ENCODE peak calls at places on chromosomes 11 and 22, in six cellular contexts. One of them, this sample, is unnamed.

GRCh38 chr11:77087723-77088225 is 14.9 kb upstream of the OMP start:
- DNase-seq in HCT116: no peak
- DNase-seq in stimulated activated CD4-positive, alpha-beta T cell treated with anti-CD3 and anti-CD28 coated beads, Interleukin-4, amount 100 ng/mL, for 48 hours: no peak
- DNase-seq in posterior vena cava: peak
- DNase-seq in LoVo: no peak
- DNase-seq in activated naive CD4-positive, alpha-beta T cell: no peak
- DNase-seq in this sample: no peak

GRCh38 chr11:101401245-101401644 is 182.6 kb downstream of the TRPC6 start:
- DNase-seq in HCT116: no peak
- DNase-seq in stimulated activated CD4-positive, alpha-beta T cell treated with anti-CD3 and anti-CD28 coated beads, Interleukin-4, amount 100 ng/mL, for 48 hours: no peak
- DNase-seq in posterior vena cava: no peak
- DNase-seq in LoVo: no peak
- DNase-seq in activated naive CD4-positive, alpha-beta T cell: no peak
- DNase-seq in this sample: no peak

GRCh38 chr22:30575011-30575671 is 676 bp upstream of the GAL3ST1 start:
- DNase-seq in HCT116: no peak
- DNase-seq in stimulated activated CD4-positive, alpha-beta T cell treated with anti-CD3 and anti-CD28 coated beads, Interleukin-4, amount 100 ng/mL, for 48 hours: no peak
- DNase-seq in posterior vena cava: peak
- DNase-seq in LoVo: no peak
- DNase-seq in activated naive CD4-positive, alpha-beta T cell: no peak
- DNase-seq in this sample: no peak

GRCh38 chr11:125335101-125335500 is 161.0 kb downstream of the FEZ1 start:
- DNase-seq in HCT116: no peak
- DNase-seq in stimulated activated CD4-positive, alpha-beta T cell treated with anti-CD3 and anti-CD28 coated beads, Interleukin-4, amount 100 ng/mL, for 48 hours: no peak
- DNase-seq in posterior vena cava: peak
- DNase-seq in LoVo: no peak
- DNase-seq in activated naive CD4-positive, alpha-beta T cell: no peak
- DNase-seq in this sample: no peak

GRCh38 chr22:41369837-41370236 is 11.9 kb upstream of the TEF start:
- DNase-seq in HCT116: no peak
- DNase-seq in stimulated activated CD4-positive, alpha-beta T cell treated with anti-CD3 and anti-CD28 coated beads, Interleukin-4, amount 100 ng/mL, for 48 hours: no peak
- DNase-seq in posterior vena cava: no peak
- DNase-seq in LoVo: no peak
- DNase-seq in activated naive CD4-positive, alpha-beta T cell: no peak
- DNase-seq in this sample: no peak

GRCh38 chr11:116379185-116379828 is 393.5 kb downstream of the BUD13 start:
- DNase-seq in HCT116: no peak
- DNase-seq in stimulated activated CD4-positive, alpha-beta T cell treated with anti-CD3 and anti-CD28 coated beads, Interleukin-4, amount 100 ng/mL, for 48 hours: peak
- DNase-seq in posterior vena cava: no peak
- DNase-seq in LoVo: peak
- DNase-seq in activated naive CD4-positive, alpha-beta T cell: no peak
- DNase-seq in this sample: no peak

GRCh38 chr11:59918494-59918893 is 19.7 kb upstream of the OOSP1 start:
- DNase-seq in HCT116: no peak
- DNase-seq in stimulated activated CD4-positive, alpha-beta T cell treated with anti-CD3 and anti-CD28 coated beads, Interleukin-4, amount 100 ng/mL, for 48 hours: no peak
- DNase-seq in posterior vena cava: no peak
- DNase-seq in LoVo: no peak
- DNase-seq in activated naive CD4-positive, alpha-beta T cell: no peak
- DNase-seq in this sample: no peak

GRCh38 chr11:66860449-66860831 is 3.6 kb downstream of the LRFN4 start:
- DNase-seq in HCT116: no peak
- DNase-seq in stimulated activated CD4-positive, alpha-beta T cell treated with anti-CD3 and anti-CD28 coated beads, Interleukin-4, amount 100 ng/mL, for 48 hours: no peak
- DNase-seq in posterior vena cava: peak
- DNase-seq in LoVo: no peak
- DNase-seq in activated naive CD4-positive, alpha-beta T cell: no peak
- DNase-seq in this sample: no peak

GRCh38 chr11:64089027-64089360 is 53.3 kb downstream of the FLRT1 start:
- DNase-seq in HCT116: no peak
- DNase-seq in stimulated activated CD4-positive, alpha-beta T cell treated with anti-CD3 and anti-CD28 coated beads, Interleukin-4, amount 100 ng/mL, for 48 hours: no peak
- DNase-seq in posterior vena cava: no peak
- DNase-seq in LoVo: no peak
- DNase-seq in activated naive CD4-positive, alpha-beta T cell: no peak
- DNase-seq in this sample: no peak

GRCh38 chr11:121439337-121439736 is 12.8 kb upstream of the SORL1 start:
- DNase-seq in HCT116: no peak
- DNase-seq in stimulated activated CD4-positive, alpha-beta T cell treated with anti-CD3 and anti-CD28 coated beads, Interleukin-4, amount 100 ng/mL, for 48 hours: no peak
- DNase-seq in posterior vena cava: no peak
- DNase-seq in LoVo: no peak
- DNase-seq in activated naive CD4-positive, alpha-beta T cell: no peak
- DNase-seq in this sample: no peak

GRCh38 chr11:112241486-112241885 is 15.3 kb downstream of the PTS start:
- DNase-seq in HCT116: no peak
- DNase-seq in stimulated activated CD4-positive, alpha-beta T cell treated with anti-CD3 and anti-CD28 coated beads, Interleukin-4, amount 100 ng/mL, for 48 hours: no peak
- DNase-seq in posterior vena cava: no peak
- DNase-seq in LoVo: no peak
- DNase-seq in activated naive CD4-positive, alpha-beta T cell: no peak
- DNase-seq in this sample: no peak

GRCh38 chr11:111944139-111944538 is 7.0 kb downstream of the DIXDC1 start:
- DNase-seq in HCT116: no peak
- DNase-seq in stimulated activated CD4-positive, alpha-beta T cell treated with anti-CD3 and anti-CD28 coated beads, Interleukin-4, amount 100 ng/mL, for 48 hours: no peak
- DNase-seq in posterior vena cava: no peak
- DNase-seq in LoVo: no peak
- DNase-seq in activated naive CD4-positive, alpha-beta T cell: no peak
- DNase-seq in this sample: no peak

GRCh38 chr11:2751523-2752203 is 51.9 kb upstream of the KCNQ1OT1 start:
- DNase-seq in HCT116: no peak
- DNase-seq in stimulated activated CD4-positive, alpha-beta T cell treated with anti-CD3 and anti-CD28 coated beads, Interleukin-4, amount 100 ng/mL, for 48 hours: no peak
- DNase-seq in posterior vena cava: peak
- DNase-seq in LoVo: no peak
- DNase-seq in activated naive CD4-positive, alpha-beta T cell: no peak
- DNase-seq in this sample: no peak

GRCh38 chr11:19632435-19632834 is 80.2 kb upstream of the NAV2 start:
- DNase-seq in HCT116: no peak
- DNase-seq in stimulated activated CD4-positive, alpha-beta T cell treated with anti-CD3 and anti-CD28 coated beads, Interleukin-4, amount 100 ng/mL, for 48 hours: no peak
- DNase-seq in posterior vena cava: no peak
- DNase-seq in LoVo: no peak
- DNase-seq in activated naive CD4-positive, alpha-beta T cell: no peak
- DNase-seq in this sample: no peak

GRCh38 chr11:2542406-2542805 is 97.6 kb downstream of the KCNQ1 start:
- DNase-seq in HCT116: no peak
- DNase-seq in stimulated activated CD4-positive, alpha-beta T cell treated with anti-CD3 and anti-CD28 coated beads, Interleukin-4, amount 100 ng/mL, for 48 hours: no peak
- DNase-seq in posterior vena cava: peak
- DNase-seq in LoVo: no peak
- DNase-seq in activated naive CD4-positive, alpha-beta T cell: no peak
- DNase-seq in this sample: no peak